ENCODE peak calls at places on chromosomes 5 and 9, in eight cellular contexts. R, U, X, C, H, K, A and O are unnamed samples. For H3K4me1, the result is how much of the 10 kb centered on the place peaks cover.

GRCh38 chr5:67234671-67235176 is 38.1 kb upstream of the CD180 start:
- DNase-seq in R (no peak), U (peak), X (peak), C (peak), H (no peak), K (no peak), A (peak), O (no peak)

GRCh38 chr9:74784506-74784905 is 103.2 kb downstream of the TRPM6 start:
- DNase-seq in R (no peak), U (no peak), X (no peak), C (no peak), H (no peak), K (no peak), A (no peak), O (no peak)

GRCh38 chr5:136143763-136144162 is 11.1 kb downstream of the SMAD5 start:
- DNase-seq in R (no peak), U (no peak), X (no peak), C (no peak), H (no peak), K (no peak), A (no peak), O (no peak)

GRCh38 chr5:1431896-1432295 is 13.3 kb downstream of the SLC6A3 start:
- DNase-seq in R (no peak), U (no peak), X (no peak), C (no peak), H (no peak), K (peak), A (no peak), O (no peak)

GRCh38 chr5:151637676-151638075 is 46.5 kb upstream of the FAT2 start:
- DNase-seq in R (no peak), U (no peak), X (no peak), C (no peak), H (no peak), K (no peak), A (no peak), O (no peak)

GRCh38 chr5:37045703-37046102 is 169.1 kb downstream of the NIPBL start:
- DNase-seq in R (no peak), U (no peak), X (no peak), C (no peak), H (no peak), K (no peak), A (no peak), O (no peak)

GRCh38 chr5:137035480-137035878 is 463.6 kb downstream of the SPOCK1 start:
- DNase-seq in R (no peak), U (no peak), X (no peak), C (no peak), H (no peak), K (no peak), A (no peak), O (no peak)

GRCh38 chr5:69492391-69493234 is at the start of gene OCLN:
- DNase-seq in R (peak), U (peak), X (no peak), C (peak), H (peak), K (no peak), A (no peak), O (peak)

GRCh38 chr9:132126837-132127236 is 35.0 kb upstream of the NTNG2 start:
- DNase-seq in R (no peak), U (no peak), X (no peak), C (no peak), H (no peak), K (no peak), A (no peak), O (no peak)

GRCh38 chr5:141618030-141618803 is 583 bp downstream of the DIAPH1 start:
- DNase-seq in R (peak), U (peak), X (peak), C (peak), H (peak), K (no peak), A (no peak), O (peak)

GRCh38 chr5:116719087-116719486 is 144.5 kb upstream of the SEMA6A start:
- DNase-seq in R (no peak), U (no peak), X (no peak), C (no peak), H (no peak), K (no peak), A (no peak), O (no peak)

GRCh38 chr5:155260798-155261197 is 247.2 kb downstream of the KIF4B start:
- DNase-seq in R (no peak), U (no peak), X (no peak), C (no peak), H (peak), K (no peak), A (no peak), O (peak)

GRCh38 chr9:96031366-96031824 is 155.9 kb downstream of the ERCC6L2 start:
- DNase-seq in R (peak), U (peak), X (no peak), C (peak), H (no peak), K (peak), A (no peak), O (no peak)

GRCh38 chr5:53166101-53166500 is 56.5 kb upstream of the MOCS2 start:
- DNase-seq in R (no peak), U (peak), X (no peak), C (no peak), H (no peak), K (no peak), A (no peak), O (no peak)

GRCh38 chr9:121604242-121604641 is 47.2 kb upstream of the DAB2IP start:
- DNase-seq in R (no peak), U (no peak), X (peak), C (no peak), H (no peak), K (no peak), A (peak), O (no peak)
- H3K4me1 ChIP-seq in R (under half), U (half or more), X (half or more), C (under half), H (under half), K (under half), A (under half), O (under half)

GRCh38 chr5:176810084-176810597 is at the start of gene UNC5A:
- DNase-seq in R (peak), U (peak), X (peak), C (no peak), H (peak), K (no peak), A (peak), O (peak)
- H3K4me3 ChIP-seq in R (no peak), U (peak), X (peak), C (no peak), H (peak), K (peak), A (peak), O (peak)

GRCh38 chr5:150574818-150575537 is 65.5 kb upstream of the SYNPO start:
- DNase-seq in R (no peak), U (peak), X (no peak), C (no peak), H (no peak), K (no peak), A (no peak), O (no peak)

GRCh38 chr5:150573867-150574817 is 66.2 kb downstream of the NDST1 start:
- DNase-seq in R (no peak), U (no peak), X (no peak), C (no peak), H (no peak), K (no peak), A (no peak), O (no peak)

GRCh38 chr5:150575745-150576448 is 64.6 kb upstream of the SYNPO start:
- DNase-seq in R (no peak), U (no peak), X (no peak), C (no peak), H (no peak), K (no peak), A (no peak), O (no peak)

GRCh38 chr5:150571836-150572235 is 63.9 kb downstream of the NDST1 start:
- DNase-seq in R (no peak), U (no peak), X (no peak), C (no peak), H (no peak), K (no peak), A (no peak), O (no peak)

DNA sequence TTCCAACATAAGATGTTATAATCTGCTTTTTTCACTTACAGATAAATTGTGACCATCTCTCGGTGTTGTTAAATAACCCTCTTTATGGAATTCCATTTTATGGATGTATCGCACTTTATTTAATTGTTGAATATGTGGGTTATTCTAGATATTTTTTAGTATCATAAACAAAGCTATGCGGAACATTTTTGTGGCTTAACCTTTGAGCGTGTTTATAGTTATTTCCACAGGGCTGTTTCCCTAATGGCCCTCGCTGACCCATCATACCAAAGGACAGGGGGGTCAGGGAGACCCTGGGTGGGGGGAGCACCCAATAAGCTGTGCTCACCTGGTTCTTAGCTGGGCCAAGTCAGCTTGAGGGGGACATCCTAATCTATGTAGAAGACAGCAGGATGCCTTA is 65.3 kb downstream of the NDST1 start:
- DNase-seq in R (no peak), U (no peak), X (no peak), C (no peak), H (no peak), K (no peak), A (no peak), O (no peak)
- H3K4me1 ChIP-seq in R (under half), U (under half), X (under half), C (under half), H (under half), K (under half), A (under half), O (under half)

GRCh38 chr5:139638090-139638735 is 9.9 kb upstream of the CXXC5 start:
- DNase-seq in R (peak), U (peak), X (peak), C (peak), H (no peak), K (peak), A (peak), O (peak)
- H3K4me3 ChIP-seq in R (no peak), U (peak), X (peak), C (no peak), H (peak), K (peak), A (peak), O (peak)

GRCh38 chr5:59040007-59040803 is 457.3 kb downstream of the RAB3C start:
- DNase-seq in R (no peak), U (peak), X (no peak), C (no peak), H (no peak), K (no peak), A (no peak), O (no peak)

GRCh38 chr5:59038169-59039002 is 455.5 kb downstream of the RAB3C start:
- DNase-seq in R (no peak), U (peak), X (no peak), C (no peak), H (no peak), K (no peak), A (no peak), O (peak)

GRCh38 chr5:59037453-59038168 is 454.7 kb downstream of the RAB3C start:
- DNase-seq in R (no peak), U (peak), X (no peak), C (no peak), H (no peak), K (no peak), A (no peak), O (no peak)

GRCh38 chr5:59039296-59040006 is 456.6 kb downstream of the RAB3C start:
- DNase-seq in R (peak), U (peak), X (peak), C (peak), H (peak), K (peak), A (peak), O (peak)

GRCh38 chr5:59039003-59039295 is 456.1 kb downstream of the RAB3C start:
- DNase-seq in R (no peak), U (no peak), X (no peak), C (no peak), H (peak), K (no peak), A (no peak), O (peak)
- H3K4me1 ChIP-seq in R (under half), U (under half), X (under half), C (under half), H (under half), K (under half), A (under half), O (under half)

DNA sequence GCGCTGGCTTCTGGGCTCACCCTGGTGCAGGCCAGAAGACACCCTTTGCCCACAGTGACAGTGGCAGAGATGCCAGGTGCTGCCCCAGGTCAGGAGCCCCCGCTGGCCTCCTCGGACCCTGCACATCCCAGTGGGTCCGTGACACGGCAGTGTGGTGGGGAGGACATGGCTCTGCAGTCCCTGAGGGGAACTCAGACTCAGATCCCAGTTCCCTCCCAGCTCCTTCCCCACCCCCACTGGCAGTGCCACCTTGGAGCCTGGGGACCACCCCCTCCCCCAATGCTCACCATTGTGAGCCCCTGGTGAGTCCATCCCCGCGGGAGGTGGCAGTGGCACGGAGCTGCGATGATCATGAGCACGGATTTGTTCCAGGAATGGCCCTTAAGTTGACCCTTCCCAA is 562 bp upstream of the CCDC187 start:
- DNase-seq in R (no peak), U (no peak), X (no peak), C (no peak), H (no peak), K (no peak), A (no peak), O (no peak)
- H3K4me3 ChIP-seq in R (no peak), U (no peak), X (no peak), C (no peak), H (no peak), K (no peak), A (no peak), O (no peak)

GRCh38 chr9:104861406-104861805 is 66.5 kb downstream of the ABCA1 start:
- DNase-seq in R (no peak), U (no peak), X (no peak), C (no peak), H (no peak), K (no peak), A (no peak), O (no peak)
- H3K4me1 ChIP-seq in R (under half), U (under half), X (under half), C (under half), H (under half), K (under half), A (under half), O (under half)

GRCh38 chr5:160757194-160757593 is 94.8 kb downstream of the ATP10B start:
- DNase-seq in R (no peak), U (no peak), X (no peak), C (no peak), H (no peak), K (no peak), A (no peak), O (no peak)
- H3K4me3 ChIP-seq in R (no peak), U (no peak), X (no peak), C (no peak), H (no peak), K (no peak), A (no peak), O (no peak)